ENCODE peak calls at places on chromosomes 3 and 15, in four cellular contexts. Z, E, M and J are unnamed samples.

GRCh38 chr15:70528270-70528706 is 235.1 kb downstream of the UACA start:
- DNase-seq in Z (no peak), E (peak), M (peak), J (no peak)

GRCh38 chr3:97736928-97737327 is 27.6 kb upstream of the ARL6 start:
- DNase-seq in Z (no peak), E (no peak), M (no peak), J (no peak)

GRCh38 chr15:70792171-70792573 is 28.8 kb upstream of the UACA start:
- DNase-seq in Z (peak), E (peak), M (no peak), J (no peak)

GRCh38 chr3:151550642-151551041 is 89.8 kb upstream of the IGSF10 start:
- DNase-seq in Z (no peak), E (no peak), M (no peak), J (no peak)

GRCh38 chr3:142318331-142318730 is 92.9 kb upstream of the GK5 start:
- DNase-seq in Z (no peak), E (no peak), M (no peak), J (no peak)

GRCh38 chr15:70059476-70060213 is 38.1 kb downstream of the TLE3 start:
- DNase-seq in Z (no peak), E (no peak), M (no peak), J (no peak)

GRCh38 chr3:184022323-184022722 is 4.6 kb upstream of the ABCC5 start:
- DNase-seq in Z (no peak), E (no peak), M (no peak), J (no peak)

GRCh38 chr15:79673416-79674123 is 223.2 kb downstream of the MTHFS start:
- DNase-seq in Z (peak), E (no peak), M (no peak), J (no peak)

GRCh38 chr15:63054985-63055384 is 12.4 kb downstream of the TPM1 start:
- DNase-seq in Z (no peak), E (no peak), M (no peak), J (no peak)

GRCh38 chr15:72861511-72861910 is 78.0 kb upstream of the ADPGK start:
- DNase-seq in Z (no peak), E (no peak), M (no peak), J (no peak)

GRCh38 chr3:112773864-112774263 is 72.8 kb downstream of the CD200R1L start:
- DNase-seq in Z (peak), E (peak), M (peak), J (no peak)

GRCh38 chr3:38397320-38397719 is 50.7 kb downstream of the XYLB start:
- DNase-seq in Z (peak), E (no peak), M (no peak), J (peak)

GRCh38 chr3:149441662-149442442 is 32.6 kb upstream of the TM4SF4 start:
- DNase-seq in Z (no peak), E (no peak), M (no peak), J (no peak)

GRCh38 chr3:148599478-148599877 is 98.2 kb upstream of the AGTR1 start:
- DNase-seq in Z (no peak), E (no peak), M (no peak), J (no peak)

GRCh38 chr3:184275961-184276910 is at the start of gene ECE2:
- DNase-seq in Z (no peak), E (no peak), M (no peak), J (no peak)

GRCh38 chr3:170811515-170811914 is 58.5 kb downstream of the RPL22L1 start:
- DNase-seq in Z (peak), E (peak), M (no peak), J (no peak)

GRCh38 chr15:74242296-74242929 is 6.3 kb downstream of the CCDC33 start:
- DNase-seq in Z (peak), E (no peak), M (no peak), J (no peak)

GRCh38 chr15:61702224-61703120 is 357.8 kb downstream of the VPS13C start:
- DNase-seq in Z (peak), E (no peak), M (no peak), J (no peak)

GRCh38 chr15:85792872-85793621 is 1.7 kb downstream of the KLHL25 start:
- DNase-seq in Z (no peak), E (no peak), M (no peak), J (no peak)

GRCh38 chr3:57949779-57950618 is 58.2 kb upstream of the FLNB start:
- DNase-seq in Z (peak), E (no peak), M (no peak), J (no peak)

GRCh38 chr3:107198522-107199271 is 178.5 kb upstream of the CCDC54 start:
- DNase-seq in Z (peak), E (no peak), M (no peak), J (no peak)